ENCODE peak calls at places on chromosomes 1 and 21, in ten cellular contexts. One of them, this sample, is unnamed.
A peak's percentile ranks its signal among the peaks of the same experiment; 100 is the strongest.

GRCh38 chr1:67675800-67676199 is 9.2 kb upstream of the GADD45A start:
- DNase-seq in left ventricle myocardium inferior: no peak
- DNase-seq in mammary epithelial cell: no peak
- DNase-seq in lung: no peak
- DNase-seq in stomach: no peak
- DNase-seq in cardiac muscle cell: no peak
- DNase-seq in esophagus muscularis mucosa: no peak
- DNase-seq in vagina: no peak
- DNase-seq in lower lobe of right lung: no peak
- DNase-seq in fibroblast of lung: no peak
- DNase-seq in this sample: no peak

GRCh38 chr1:63317007-63317813 is 5.2 kb upstream of the FOXD3 start:
- DNase-seq in lower lobe of right lung: peak; percentile 88
- DNase-seq in esophagus muscularis mucosa: no peak
- DNase-seq in left ventricle myocardium inferior: peak; percentile 32
- DNase-seq in vagina: no peak
- DNase-seq in fibroblast of lung: peak; percentile 27
- DNase-seq in cardiac muscle cell: peak; percentile 72
- DNase-seq in stomach: peak; percentile 85
- DNase-seq in mammary epithelial cell: peak; percentile 68
- DNase-seq in lung: peak; percentile 70
- DNase-seq in this sample: no peak

GRCh38 chr1:206930210-206930798 is 8.6 kb upstream of the FCMR start:
- DNase-seq in mammary epithelial cell: peak; percentile 21
- DNase-seq in lung: no peak
- DNase-seq in lower lobe of right lung: peak; percentile 52
- DNase-seq in esophagus muscularis mucosa: no peak
- DNase-seq in left ventricle myocardium inferior: no peak
- DNase-seq in stomach: no peak
- DNase-seq in fibroblast of lung: no peak
- DNase-seq in cardiac muscle cell: no peak
- DNase-seq in vagina: no peak
- DNase-seq in this sample: no peak

GRCh38 chr1:52659851-52660596 is 27.1 kb downstream of the SHISAL2A start:
- DNase-seq in esophagus muscularis mucosa: no peak
- DNase-seq in lung: no peak
- DNase-seq in left ventricle myocardium inferior: no peak
- DNase-seq in stomach: no peak
- DNase-seq in cardiac muscle cell: no peak
- DNase-seq in fibroblast of lung: no peak
- DNase-seq in vagina: no peak
- DNase-seq in mammary epithelial cell: peak; percentile 57
- DNase-seq in lower lobe of right lung: no peak
- DNase-seq in this sample: no peak

GRCh38 chr1:240765732-240766363 is 153.9 kb upstream of the GREM2 start:
- DNase-seq in lung: no peak
- DNase-seq in vagina: no peak
- DNase-seq in cardiac muscle cell: peak; percentile 27
- DNase-seq in lower lobe of right lung: no peak
- DNase-seq in esophagus muscularis mucosa: no peak
- DNase-seq in fibroblast of lung: peak; percentile 91
- DNase-seq in mammary epithelial cell: no peak
- DNase-seq in stomach: no peak
- DNase-seq in left ventricle myocardium inferior: no peak
- DNase-seq in this sample: no peak

GRCh38 chr1:31669786-31670582 is 25.3 kb upstream of the PEF1 start:
- DNase-seq in mammary epithelial cell: peak; percentile 86
- DNase-seq in lung: peak; percentile 86
- DNase-seq in stomach: peak; percentile 94
- DNase-seq in cardiac muscle cell: peak; percentile 70
- DNase-seq in fibroblast of lung: peak; percentile 62
- DNase-seq in vagina: no peak
- DNase-seq in left ventricle myocardium inferior: peak; percentile 83
- DNase-seq in lower lobe of right lung: peak; percentile 85
- DNase-seq in esophagus muscularis mucosa: no peak
- DNase-seq in this sample: peak; percentile 51

GRCh38 chr1:206448471-206448870 is 21.8 kb upstream of the IKBKE start:
- DNase-seq in cardiac muscle cell: no peak
- DNase-seq in vagina: no peak
- DNase-seq in fibroblast of lung: no peak
- DNase-seq in lung: no peak
- DNase-seq in esophagus muscularis mucosa: no peak
- DNase-seq in left ventricle myocardium inferior: no peak
- DNase-seq in lower lobe of right lung: no peak
- DNase-seq in mammary epithelial cell: no peak
- DNase-seq in stomach: no peak
- DNase-seq in this sample: no peak

GRCh38 chr1:84253041-84253440 is 48.5 kb upstream of the SAMD13 start:
- DNase-seq in lung: no peak
- DNase-seq in left ventricle myocardium inferior: no peak
- DNase-seq in mammary epithelial cell: no peak
- DNase-seq in stomach: no peak
- DNase-seq in fibroblast of lung: peak; percentile 89
- DNase-seq in vagina: no peak
- DNase-seq in esophagus muscularis mucosa: no peak
- DNase-seq in cardiac muscle cell: no peak
- DNase-seq in lower lobe of right lung: no peak
- DNase-seq in this sample: no peak

GRCh38 chr1:166026561-166026960 is 140.2 kb downstream of the FAM78B start:
- DNase-seq in left ventricle myocardium inferior: no peak
- DNase-seq in lung: no peak
- DNase-seq in esophagus muscularis mucosa: no peak
- DNase-seq in lower lobe of right lung: no peak
- DNase-seq in fibroblast of lung: no peak
- DNase-seq in mammary epithelial cell: no peak
- DNase-seq in vagina: no peak
- DNase-seq in stomach: no peak
- DNase-seq in cardiac muscle cell: no peak
- DNase-seq in this sample: no peak

GRCh38 chr21:37550618-37551405 is 184.2 kb downstream of the DYRK1A start:
- DNase-seq in lower lobe of right lung: no peak
- DNase-seq in left ventricle myocardium inferior: no peak
- DNase-seq in cardiac muscle cell: no peak
- DNase-seq in fibroblast of lung: no peak
- DNase-seq in lung: no peak
- DNase-seq in esophagus muscularis mucosa: no peak
- DNase-seq in stomach: peak; percentile 20
- DNase-seq in mammary epithelial cell: no peak
- DNase-seq in vagina: no peak
- DNase-seq in this sample: no peak

GRCh38 chr1:46535063-46535462 is 16.4 kb downstream of the KNCN start:
- DNase-seq in left ventricle myocardium inferior: no peak
- DNase-seq in fibroblast of lung: no peak
- DNase-seq in cardiac muscle cell: peak; percentile 18
- DNase-seq in lower lobe of right lung: no peak
- DNase-seq in esophagus muscularis mucosa: no peak
- DNase-seq in vagina: no peak
- DNase-seq in stomach: peak; percentile 56
- DNase-seq in mammary epithelial cell: peak; percentile 47
- DNase-seq in lung: no peak
- DNase-seq in this sample: no peak

GRCh38 chr1:113265196-113265595 is 125.1 kb upstream of the MAGI3 start:
- DNase-seq in esophagus muscularis mucosa: no peak
- DNase-seq in lung: no peak
- DNase-seq in cardiac muscle cell: no peak
- DNase-seq in stomach: no peak
- DNase-seq in vagina: no peak
- DNase-seq in mammary epithelial cell: no peak
- DNase-seq in lower lobe of right lung: no peak
- DNase-seq in fibroblast of lung: no peak
- DNase-seq in left ventricle myocardium inferior: no peak
- DNase-seq in this sample: no peak

GRCh38 chr1:168920456-168921094 is 185.9 kb upstream of the ATP1B1 start:
- DNase-seq in left ventricle myocardium inferior: no peak
- DNase-seq in lung: no peak
- DNase-seq in fibroblast of lung: no peak
- DNase-seq in lower lobe of right lung: no peak
- DNase-seq in mammary epithelial cell: peak; percentile 69
- DNase-seq in cardiac muscle cell: peak; percentile 88
- DNase-seq in vagina: no peak
- DNase-seq in esophagus muscularis mucosa: no peak
- DNase-seq in stomach: peak; percentile 37
- DNase-seq in this sample: no peak

DNA sequence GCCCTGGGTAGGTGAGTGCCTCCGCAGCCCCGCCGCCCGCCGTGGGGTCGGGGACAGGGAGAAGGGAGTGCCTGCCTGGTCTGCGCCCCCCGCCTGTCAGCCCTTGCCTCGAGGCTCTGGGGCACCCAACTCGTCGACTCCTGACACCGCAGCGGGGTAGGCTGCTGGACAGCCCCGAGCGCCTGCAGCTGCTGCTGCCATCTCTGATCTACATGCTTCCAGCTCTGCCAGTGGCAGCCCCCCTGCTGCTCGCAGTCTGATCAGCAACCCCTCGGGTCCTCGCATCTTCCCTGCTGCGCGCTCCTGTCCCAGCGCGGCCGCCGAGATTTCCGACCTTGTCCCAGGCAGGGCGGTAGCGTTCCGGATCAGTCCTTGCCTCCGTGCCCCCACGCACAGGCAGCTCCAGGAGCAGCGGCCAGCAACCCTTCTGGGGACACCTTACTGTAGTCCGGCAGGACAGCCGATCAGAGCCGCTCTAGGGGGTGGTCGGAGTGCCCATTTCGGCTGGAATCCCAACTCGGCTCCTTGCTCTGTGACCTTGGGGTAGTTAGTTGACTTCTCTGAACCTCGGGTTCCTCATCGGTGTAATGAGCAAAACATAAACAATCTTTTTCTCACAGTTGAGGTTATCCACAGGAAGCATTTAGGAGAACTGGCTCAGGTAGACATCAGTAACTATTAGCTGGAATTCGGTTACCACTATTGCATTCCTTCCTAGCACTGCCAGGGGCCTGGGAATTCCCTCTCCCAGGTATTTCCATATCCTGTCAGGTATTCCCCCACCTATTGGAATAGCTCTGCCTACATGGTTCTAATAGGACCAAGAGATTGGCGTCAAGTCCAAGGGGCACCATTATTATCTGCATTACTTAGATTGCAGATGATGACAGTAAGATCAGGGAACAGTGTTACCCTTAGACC is 608 bp downstream of the BCAN start:
- DNase-seq in lung: no peak
- DNase-seq in cardiac muscle cell: no peak
- DNase-seq in esophagus muscularis mucosa: no peak
- DNase-seq in fibroblast of lung: no peak
- DNase-seq in vagina: no peak
- DNase-seq in mammary epithelial cell: no peak
- DNase-seq in lower lobe of right lung: no peak
- DNase-seq in left ventricle myocardium inferior: no peak
- DNase-seq in stomach: no peak
- DNase-seq in this sample: no peak
- H3K4me3 ChIP-seq in lung: no peak overlapping the region
- H3K4me3 ChIP-seq in cardiac muscle cell: peak overlapping the region; percentile 34
- H3K4me3 ChIP-seq in esophagus muscularis mucosa: peak overlapping the region; percentile 53
- H3K4me3 ChIP-seq in fibroblast of lung: no peak overlapping the region
- H3K4me3 ChIP-seq in vagina: peak overlapping the region; percentile 34
- H3K4me3 ChIP-seq in mammary epithelial cell: no peak overlapping the region
- H3K4me3 ChIP-seq in lower lobe of right lung: peak overlapping the region; percentile 44
- H3K4me3 ChIP-seq in left ventricle myocardium inferior: peak overlapping the region; percentile 59
- H3K4me3 ChIP-seq in stomach: peak overlapping the region; percentile 42
- H3K4me3 ChIP-seq in this sample: no peak overlapping the region

GRCh38 chr1:201984446-201984845 is 2.0 kb downstream of the RNPEP start:
- DNase-seq in vagina: no peak
- DNase-seq in cardiac muscle cell: no peak
- DNase-seq in esophagus muscularis mucosa: no peak
- DNase-seq in lower lobe of right lung: no peak
- DNase-seq in left ventricle myocardium inferior: no peak
- DNase-seq in lung: no peak
- DNase-seq in mammary epithelial cell: no peak
- DNase-seq in fibroblast of lung: no peak
- DNase-seq in stomach: no peak
- DNase-seq in this sample: no peak

GRCh38 chr1:201988593-201988992 is 6.1 kb downstream of the RNPEP start:
- DNase-seq in lower lobe of right lung: no peak
- DNase-seq in lung: no peak
- DNase-seq in fibroblast of lung: no peak
- DNase-seq in stomach: no peak
- DNase-seq in cardiac muscle cell: no peak
- DNase-seq in esophagus muscularis mucosa: no peak
- DNase-seq in vagina: no peak
- DNase-seq in left ventricle myocardium inferior: no peak
- DNase-seq in mammary epithelial cell: no peak
- DNase-seq in this sample: no peak

GRCh38 chr1:201985355-201985754 is 2.9 kb downstream of the RNPEP start:
- DNase-seq in vagina: no peak
- DNase-seq in stomach: no peak
- DNase-seq in fibroblast of lung: no peak
- DNase-seq in lung: no peak
- DNase-seq in mammary epithelial cell: no peak
- DNase-seq in left ventricle myocardium inferior: no peak
- DNase-seq in cardiac muscle cell: no peak
- DNase-seq in lower lobe of right lung: no peak
- DNase-seq in esophagus muscularis mucosa: no peak
- DNase-seq in this sample: no peak

GRCh38 chr1:201982082-201982922 is at the start of gene RNPEP:
- DNase-seq in left ventricle myocardium inferior: peak; percentile 84
- DNase-seq in vagina: no peak
- DNase-seq in stomach: peak; percentile 81
- DNase-seq in mammary epithelial cell: peak; percentile 57
- DNase-seq in lower lobe of right lung: peak; percentile 84
- DNase-seq in fibroblast of lung: peak; percentile 67
- DNase-seq in lung: peak; percentile 71
- DNase-seq in cardiac muscle cell: peak; percentile 72
- DNase-seq in esophagus muscularis mucosa: peak; percentile 93
- DNase-seq in this sample: peak; percentile 54

GRCh38 chr1:201982923-201983805 is 716 bp downstream of the RNPEP start:
- DNase-seq in lung: peak; percentile 81
- DNase-seq in left ventricle myocardium inferior: peak; percentile 80
- DNase-seq in esophagus muscularis mucosa: peak; percentile 95
- DNase-seq in stomach: peak; percentile 74
- DNase-seq in vagina: no peak
- DNase-seq in fibroblast of lung: peak; percentile 75
- DNase-seq in mammary epithelial cell: peak; percentile 77
- DNase-seq in cardiac muscle cell: peak; percentile 83
- DNase-seq in lower lobe of right lung: peak; percentile 85
- DNase-seq in this sample: peak; percentile 60
- H3K4me1 ChIP-seq in lung: no peaks in the 10 kb centered on the region
- H3K4me1 ChIP-seq in left ventricle myocardium inferior: peaks cover 49% of the 10 kb centered on the region
- H3K4me1 ChIP-seq in esophagus muscularis mucosa: peaks cover 19% of the 10 kb centered on the region
- H3K4me1 ChIP-seq in stomach: peaks cover 31% of the 10 kb centered on the region
- H3K4me1 ChIP-seq in vagina: peaks cover 40% of the 10 kb centered on the region
- H3K4me1 ChIP-seq in fibroblast of lung: no peaks in the 10 kb centered on the region
- H3K4me1 ChIP-seq in mammary epithelial cell: peaks cover 41% of the 10 kb centered on the region
- H3K4me1 ChIP-seq in cardiac muscle cell: no peaks in the 10 kb centered on the region
- H3K4me1 ChIP-seq in lower lobe of right lung: peaks cover 26% of the 10 kb centered on the region
- H3K4me1 ChIP-seq in this sample: peaks cover 7% of the 10 kb centered on the region

GRCh38 chr1:5142389-5142788 is 488.0 kb downstream of the AJAP1 start:
- DNase-seq in fibroblast of lung: no peak
- DNase-seq in esophagus muscularis mucosa: no peak
- DNase-seq in lung: no peak
- DNase-seq in left ventricle myocardium inferior: no peak
- DNase-seq in vagina: no peak
- DNase-seq in lower lobe of right lung: no peak
- DNase-seq in stomach: no peak
- DNase-seq in cardiac muscle cell: no peak
- DNase-seq in mammary epithelial cell: no peak
- DNase-seq in this sample: no peak
- H3K36me3 ChIP-seq in fibroblast of lung: no peaks in the 10 kb centered on the region
- H3K36me3 ChIP-seq in esophagus muscularis mucosa: no peaks in the 10 kb centered on the region
- H3K36me3 ChIP-seq in lung: no peaks in the 10 kb centered on the region
- H3K36me3 ChIP-seq in left ventricle myocardium inferior: no peaks in the 10 kb centered on the region
- H3K36me3 ChIP-seq in vagina: no peaks in the 10 kb centered on the region
- H3K36me3 ChIP-seq in lower lobe of right lung: no peaks in the 10 kb centered on the region
- H3K36me3 ChIP-seq in stomach: no peaks in the 10 kb centered on the region
- H3K36me3 ChIP-seq in cardiac muscle cell: no peaks in the 10 kb centered on the region
- H3K36me3 ChIP-seq in mammary epithelial cell: no peaks in the 10 kb centered on the region
- H3K36me3 ChIP-seq in this sample: no peaks in the 10 kb centered on the region

GRCh38 chr1:53838654-53838974 is 518 bp upstream of the NDC1 start:
- DNase-seq in cardiac muscle cell: no peak
- DNase-seq in stomach: no peak
- DNase-seq in lower lobe of right lung: no peak
- DNase-seq in mammary epithelial cell: no peak
- DNase-seq in vagina: no peak
- DNase-seq in fibroblast of lung: no peak
- DNase-seq in left ventricle myocardium inferior: no peak
- DNase-seq in esophagus muscularis mucosa: no peak
- DNase-seq in lung: no peak
- DNase-seq in this sample: no peak
- H3K4me3 ChIP-seq in cardiac muscle cell: no peak overlapping the region
- H3K4me3 ChIP-seq in stomach: peak overlapping the region; percentile 88
- H3K4me3 ChIP-seq in lower lobe of right lung: peak overlapping the region; percentile 89
- H3K4me3 ChIP-seq in mammary epithelial cell: peak overlapping the region; percentile 79
- H3K4me3 ChIP-seq in vagina: peak overlapping the region; percentile 70
- H3K4me3 ChIP-seq in fibroblast of lung: peak overlapping the region; percentile 71
- H3K4me3 ChIP-seq in left ventricle myocardium inferior: peak overlapping the region; percentile 88
- H3K4me3 ChIP-seq in esophagus muscularis mucosa: peak overlapping the region; percentile 88
- H3K4me3 ChIP-seq in lung: no peak overlapping the region
- H3K4me3 ChIP-seq in this sample: peak overlapping the region; percentile 92